ENCODE peak calls at places on chromosomes 3 and 15, in seven cellular contexts. P is H54, V is right lobe of liver, Q is mesenteric fat pad, D is caudate nucleus, Z is non-pigmented ciliary epithelial cell, N is aorta. J is an unnamed sample.

GRCh38 chr3:97949110-97949485 is 23.1 kb downstream of the RIOX2 start:
- DNase-seq in P (no peak), V (no peak), Q (no peak), D (no peak), Z (no peak), N (no peak), J (no peak)

GRCh38 chr3:23740517-23741402 is 65.0 kb upstream of the UBE2E1 start:
- DNase-seq in P (peak), V (no peak), Q (no peak), D (no peak), Z (no peak), N (no peak), J (peak)

GRCh38 chr3:31462050-31462569 is 70.6 kb upstream of the STT3B start:
- DNase-seq in P (no peak), V (no peak), Q (no peak), D (no peak), Z (no peak), N (no peak), J (no peak)

GRCh38 chr3:59339818-59340217 is 290.0 kb upstream of the CFAP20DC start:
- DNase-seq in P (no peak), V (no peak), Q (no peak), D (no peak), Z (no peak), N (no peak), J (no peak)

GRCh38 chr15:44536298-44536961 is 517 bp upstream of the EIF3J start:
- DNase-seq in P (peak), V (peak), Q (peak), D (peak), Z (peak), N (peak), J (peak)

GRCh38 chr3:195907730-195908438 is 467 bp downstream of the TNK2 start:
- DNase-seq in P (peak), V (peak), Q (no peak), D (peak), Z (no peak), N (peak), J (no peak)

GRCh38 chr15:96878129-96878528 is 547.6 kb downstream of the NR2F2 start:
- DNase-seq in P (no peak), V (no peak), Q (no peak), D (no peak), Z (no peak), N (no peak), J (no peak)

GRCh38 chr3:126955004-126955790 is 27.7 kb upstream of the PLXNA1 start:
- DNase-seq in P (no peak), V (no peak), Q (no peak), D (no peak), Z (no peak), N (peak), J (no peak)

GRCh38 chr3:14481018-14481645 is 59.0 kb downstream of the GRIP2 start:
- DNase-seq in P (no peak), V (no peak), Q (no peak), D (no peak), Z (no peak), N (peak), J (no peak)